ENCODE peak calls at places on chromosomes 2 and 18, in five cellular contexts. S is RWPE1, X is Calu3, G is fibroblast of pulmonary artery, B is HL-60. C is an unnamed sample.

GRCh38 chr18:66495844-66496243 is 108.0 kb downstream of the CDH19 start:
- DNase-seq in S (peak; percentile 7), X (peak; percentile 90), G (peak; percentile 30), B (peak; percentile 70), C (peak; percentile 75)

GRCh38 chr18:75322206-75322605 is 105.3 kb downstream of the SMIM21 start:
- DNase-seq in S (no peak), X (no peak), G (no peak), B (no peak), C (no peak)

GRCh38 chr2:109063326-109063670 is 65.7 kb upstream of the SH3RF3 start:
- DNase-seq in S (no peak), X (no peak), G (no peak), B (peak; percentile 9), C (no peak)

GRCh38 chr18:55283309-55283708 is 304.7 kb downstream of the TCF4 start:
- DNase-seq in S (no peak), X (no peak), G (no peak), B (no peak), C (no peak)

GRCh38 chr2:26721267-26722032 is 28.9 kb downstream of the KCNK3 start:
- DNase-seq in S (no peak), X (peak; percentile 43), G (no peak), B (no peak), C (no peak)

GRCh38 chr2:121345101-121345500 is 60.1 kb upstream of the TFCP2L1 start:
- DNase-seq in S (no peak), X (no peak), G (no peak), B (no peak), C (no peak)

GRCh38 chr2:231182500-231182899 is 15.9 kb upstream of the ARMC9 start:
- DNase-seq in S (no peak), X (no peak), G (no peak), B (peak; percentile 93), C (no peak)

GRCh38 chr2:180017764-180018163 is 10.7 kb upstream of the CWC22 start:
- DNase-seq in S (peak; percentile 14), X (no peak), G (peak; percentile 83), B (no peak), C (no peak)

GRCh38 chr2:42925742-42926437 is 133.5 kb upstream of the HAAO start:
- DNase-seq in S (no peak), X (no peak), G (no peak), B (no peak), C (no peak)

GRCh38 chr2:162795312-162795711 is 43.3 kb downstream of the KCNH7 start:
- DNase-seq in S (no peak), X (peak; percentile 7), G (no peak), B (no peak), C (no peak)

GRCh38 chr2:60880633-60880987 is 764 bp upstream of the REL start:
- DNase-seq in S (no peak), X (no peak), G (no peak), B (no peak), C (no peak)

GRCh38 chr2:60882971-60883753 is 1.8 kb downstream of the REL start:
- DNase-seq in S (peak; percentile 6), X (no peak), G (peak; percentile 20), B (peak; percentile 38), C (no peak)

GRCh38 chr2:60883896-60884295 is 2.5 kb downstream of the REL start:
- DNase-seq in S (no peak), X (no peak), G (no peak), B (no peak), C (no peak)

GRCh38 chr2:60884795-60885194 is 3.4 kb downstream of the REL start:
- DNase-seq in S (peak; percentile 16), X (no peak), G (peak; percentile 33), B (no peak), C (no peak)

GRCh38 chr2:60880988-60881932 is at the start of gene REL:
- DNase-seq in S (peak; percentile 85), X (peak; percentile 96), G (peak; percentile 93), B (peak; percentile 87), C (peak; percentile 81)
- TF ChIP-seq CTCF in S (no peak), X (no peak), G (no peak), B (no peak), C (peak; percentile 35)

DNA sequence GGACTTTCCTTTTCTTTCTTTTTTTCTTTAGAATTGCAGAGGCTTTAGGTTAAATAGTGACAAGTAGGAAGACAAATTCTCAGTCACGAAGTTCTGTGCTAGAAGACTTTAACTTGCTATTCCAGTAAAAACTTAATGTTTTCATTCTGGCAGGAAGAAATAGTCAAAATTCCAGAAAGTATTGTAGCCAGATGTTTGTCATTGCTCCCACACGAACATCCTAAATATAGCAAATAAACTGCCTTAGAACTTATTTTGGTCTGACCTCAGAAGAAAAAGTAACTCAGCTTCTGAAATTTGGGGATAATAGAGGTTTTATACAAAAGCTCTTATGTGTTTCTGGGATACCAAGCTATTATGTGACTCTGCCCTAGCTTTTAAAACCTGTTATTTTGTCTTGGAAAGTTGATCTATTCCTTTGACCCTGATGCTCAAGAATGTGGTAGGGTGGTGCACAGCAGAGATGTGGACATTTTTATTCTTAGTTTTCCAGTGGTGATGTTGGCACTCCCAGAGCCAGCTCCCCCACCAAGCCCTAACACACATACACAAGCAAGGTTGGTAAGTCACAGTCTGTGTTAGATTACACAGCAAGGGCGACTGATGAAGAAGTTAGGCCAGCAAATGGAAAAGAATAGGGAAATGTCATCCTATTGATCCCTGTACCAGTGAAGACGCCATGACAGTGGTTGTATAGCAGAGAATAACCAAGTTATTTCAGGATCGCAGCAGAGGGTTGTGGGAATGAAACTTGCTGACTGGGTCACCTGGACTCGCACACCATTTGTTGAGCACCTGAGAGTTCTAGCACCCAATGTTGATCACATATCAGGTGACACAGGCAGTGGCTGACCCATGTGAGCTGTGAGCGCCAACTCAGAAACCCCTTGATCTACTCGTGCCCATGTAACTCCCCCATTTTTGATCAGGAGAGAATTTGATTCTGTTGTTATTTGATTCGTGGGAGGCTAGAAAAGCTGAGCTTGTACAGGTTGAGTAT is 23.7 kb downstream of the FARP2 start:
- DNase-seq in S (no peak), X (no peak), G (peak; percentile 51), B (no peak), C (no peak)
- TF ChIP-seq CTCF in S (no peak), X (no peak), G (no peak), B (no peak), C (no peak)

GRCh38 chr2:241949736-241950412 is 80.3 kb downstream of the RTP5 start:
- DNase-seq in S (no peak), X (no peak), G (no peak), B (no peak), C (no peak)

GRCh38 chr2:241951920-241952319 is 82.4 kb downstream of the RTP5 start:
- DNase-seq in S (no peak), X (no peak), G (no peak), B (no peak), C (no peak)

GRCh38 chr2:241950413-241950863 is 80.9 kb downstream of the RTP5 start:
- DNase-seq in S (no peak), X (no peak), G (no peak), B (no peak), C (no peak)

GRCh38 chr2:241948901-241949735 is 79.6 kb downstream of the RTP5 start:
- DNase-seq in S (no peak), X (no peak), G (no peak), B (no peak), C (no peak)

GRCh38 chr2:241950878-241951331 is 81.4 kb downstream of the RTP5 start:
- DNase-seq in S (peak; percentile 78), X (peak; percentile 83), G (peak; percentile 69), B (peak; percentile 69), C (peak; percentile 76)
- TF ChIP-seq CTCF in S (peak; percentile 91), X (peak; percentile 92), G (peak; percentile 96), B (peak; percentile 61), C (peak; percentile 96)

GRCh38 chr2:242030858-242031257 is 161.3 kb downstream of the RTP5 start:
- DNase-seq in S (no peak), X (no peak), G (no peak), B (no peak), C (no peak)

GRCh38 chr2:242032780-242033656 is 163.5 kb downstream of the RTP5 start:
- DNase-seq in S (no peak), X (no peak), G (no peak), B (no peak), C (no peak)

GRCh38 chr2:242029422-242030225 is 160.1 kb downstream of the RTP5 start:
- DNase-seq in S (no peak), X (no peak), G (no peak), B (no peak), C (peak; percentile 3)

GRCh38 chr2:242030226-242030575 is 160.7 kb downstream of the RTP5 start:
- DNase-seq in S (no peak), X (no peak), G (no peak), B (no peak), C (peak; percentile 6)

GRCh38 chr2:242031481-242032019 is 162.0 kb downstream of the RTP5 start:
- DNase-seq in S (no peak), X (no peak), G (peak; percentile 52), B (peak; percentile 35), C (no peak)
- TF ChIP-seq CTCF in S (no peak), X (no peak), G (no peak), B (no peak), C (no peak)

DNA sequence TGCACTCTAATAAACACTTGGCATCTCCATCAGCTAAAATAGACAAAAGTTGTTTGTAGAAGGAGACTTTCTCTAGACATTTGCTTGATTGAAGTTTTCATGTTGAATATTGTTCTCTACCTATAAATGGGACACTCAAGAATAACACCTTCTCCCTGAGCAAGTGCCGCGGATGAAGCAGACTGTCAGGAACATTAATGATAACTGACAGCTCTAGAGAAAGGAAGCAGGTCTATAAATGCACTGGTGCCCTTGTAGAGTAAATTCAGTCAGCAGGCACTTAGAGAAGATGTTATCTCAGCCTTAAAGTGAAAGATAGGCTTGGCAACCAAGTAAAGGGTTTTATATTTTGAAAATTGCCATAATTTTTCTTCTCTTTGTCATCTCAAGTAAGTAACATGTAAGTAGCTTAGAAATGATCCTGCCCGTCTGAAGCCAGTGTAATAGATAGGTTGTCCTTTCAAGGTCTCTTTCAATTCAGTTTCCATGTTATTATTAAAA is 224.6 kb downstream of the ARL6IP6 start:
- DNase-seq in S (no peak), X (no peak), G (no peak), B (no peak), C (no peak)
- TF ChIP-seq CTCF in S (no peak), X (no peak), G (no peak), B (no peak), C (no peak)

C was measured in progenitor cell of endocrine pancreas.